ENCODE peak calls at places on chromosomes 5 and 9, in six cellular contexts. H, O, Z, U, A and N are unnamed samples.
A peak's percentile ranks its signal among the peaks of the same experiment; 100 is the strongest.

GRCh38 chr5:172010278-172010677 is 3.8 kb upstream of the FBXW11 start:
- DNase-seq in U (peak; percentile 14), H (no peak), O (peak; percentile 34), Z (peak; percentile 47), A (peak; percentile 48), N (no peak)

GRCh38 chr5:178282391-178282790 is 49.8 kb upstream of the PHYKPL start:
- DNase-seq in U (no peak), H (no peak), O (no peak), Z (no peak), A (no peak), N (no peak)

GRCh38 chr5:133032852-133033742 is 6.7 kb upstream of the ZCCHC10 start:
- DNase-seq in O (no peak), Z (no peak), A (no peak), U (no peak), H (no peak), N (no peak)

GRCh38 chr5:93601053-93601429 is 18.0 kb downstream of the NR2F1 start:
- DNase-seq in O (no peak), U (no peak), Z (no peak), A (no peak), H (no peak), N (no peak)

GRCh38 chr5:76419597-76419996 is 16.5 kb downstream of the IQGAP2 start:
- DNase-seq in U (no peak), A (no peak), O (no peak), Z (no peak), H (no peak), N (no peak)

GRCh38 chr5:142724821-142725220 is 38.9 kb upstream of the FGF1 start:
- DNase-seq in O (no peak), Z (no peak), H (no peak), U (no peak), A (no peak), N (no peak)

GRCh38 chr5:142386151-142387021 is 61.6 kb upstream of the SPRY4 start:
- DNase-seq in H (no peak), Z (no peak), O (no peak), A (peak; percentile 37), U (no peak), N (no peak)

GRCh38 chr5:103475629-103476240 is 86.9 kb downstream of the NUDT12 start:
- DNase-seq in H (peak; percentile 20), Z (peak; percentile 42), U (peak; percentile 27), O (peak; percentile 50), A (peak; percentile 77), N (no peak)

GRCh38 chr9:68940620-68941019 is 73.3 kb downstream of the PRKACG start:
- DNase-seq in H (no peak), A (no peak), O (no peak), U (no peak), Z (no peak), N (no peak)

GRCh38 chr5:93681432-93681831 is 60.0 kb downstream of the POU5F2 start:
- DNase-seq in O (no peak), A (peak; percentile 39), H (no peak), U (no peak), Z (no peak), N (no peak)

GRCh38 chr9:29004988-29005387 is 1431.7 kb upstream of the C9orf72 start:
- DNase-seq in Z (no peak), A (no peak), U (no peak), H (no peak), O (no peak), N (no peak)